ENCODE peak calls at places on chromosome 1, in four cellular contexts. V is H1, G is K562, X is GM12878. I is an unnamed sample.

GRCh38 chr1:150207278-150207971 is 28.5 kb downstream of the ANP32E start:
- DNase-seq in V (no peak), G (no peak), X (no peak), I (no peak)

GRCh38 chr1:229192031-229192430 is 78.9 kb upstream of the RAB4A start:
- DNase-seq in V (no peak), G (no peak), X (no peak), I (no peak)

GRCh38 chr1:40820251-40820797 is 36.7 kb downstream of the KCNQ4 start:
- DNase-seq in V (peak), G (peak), X (no peak), I (no peak)

GRCh38 chr1:207463021-207463420 is 8.9 kb downstream of the CR2 start:
- DNase-seq in V (no peak), G (peak), X (no peak), I (no peak)

GRCh38 chr1:221712198-221712684 is 29.6 kb downstream of the DUSP10 start:
- DNase-seq in V (no peak), G (peak), X (no peak), I (no peak)

GRCh38 chr1:32336963-32337675 is 1.1 kb upstream of the MARCKSL1 start:
- DNase-seq in V (no peak), G (peak), X (peak), I (no peak)

GRCh38 chr1:170461362-170461761 is 70.6 kb upstream of the GORAB start:
- DNase-seq in V (no peak), G (no peak), X (no peak), I (no peak)

GRCh38 chr1:58689167-58689566 is 10.7 kb downstream of the MYSM1 start:
- DNase-seq in V (no peak), G (no peak), X (no peak), I (no peak)

GRCh38 chr1:28606771-28607170 is 14.7 kb downstream of the RAB42 start:
- DNase-seq in V (no peak), G (no peak), X (no peak), I (no peak)

GRCh38 chr1:182869241-182869666 is 30.1 kb downstream of the DHX9 start:
- DNase-seq in V (peak), G (peak), X (no peak), I (no peak)

DNA sequence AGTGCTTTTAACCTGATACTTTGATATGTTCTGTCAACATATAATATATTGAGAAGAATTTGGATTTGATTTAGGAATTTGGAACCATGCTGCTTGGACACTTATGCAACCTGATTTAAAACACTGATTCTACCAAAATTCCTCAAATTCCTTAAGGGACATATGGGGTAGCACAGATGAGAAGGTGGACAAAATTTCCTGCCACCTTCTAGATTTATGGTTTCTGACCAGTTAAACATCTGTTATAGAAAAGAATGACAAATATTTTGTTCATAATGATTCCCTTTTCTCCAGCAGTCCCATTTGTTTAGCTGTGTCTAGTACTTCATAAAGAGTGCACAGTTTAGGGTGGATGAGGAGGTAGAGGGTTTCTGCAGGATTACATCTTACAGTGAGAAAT is 12.9 kb upstream of the BMP8A start:
- DNase-seq in V (no peak), G (no peak), X (no peak), I (no peak)
- TF ChIP-seq SRF in V (no peak), G (no peak), X (no peak), I (no peak)

DNA sequence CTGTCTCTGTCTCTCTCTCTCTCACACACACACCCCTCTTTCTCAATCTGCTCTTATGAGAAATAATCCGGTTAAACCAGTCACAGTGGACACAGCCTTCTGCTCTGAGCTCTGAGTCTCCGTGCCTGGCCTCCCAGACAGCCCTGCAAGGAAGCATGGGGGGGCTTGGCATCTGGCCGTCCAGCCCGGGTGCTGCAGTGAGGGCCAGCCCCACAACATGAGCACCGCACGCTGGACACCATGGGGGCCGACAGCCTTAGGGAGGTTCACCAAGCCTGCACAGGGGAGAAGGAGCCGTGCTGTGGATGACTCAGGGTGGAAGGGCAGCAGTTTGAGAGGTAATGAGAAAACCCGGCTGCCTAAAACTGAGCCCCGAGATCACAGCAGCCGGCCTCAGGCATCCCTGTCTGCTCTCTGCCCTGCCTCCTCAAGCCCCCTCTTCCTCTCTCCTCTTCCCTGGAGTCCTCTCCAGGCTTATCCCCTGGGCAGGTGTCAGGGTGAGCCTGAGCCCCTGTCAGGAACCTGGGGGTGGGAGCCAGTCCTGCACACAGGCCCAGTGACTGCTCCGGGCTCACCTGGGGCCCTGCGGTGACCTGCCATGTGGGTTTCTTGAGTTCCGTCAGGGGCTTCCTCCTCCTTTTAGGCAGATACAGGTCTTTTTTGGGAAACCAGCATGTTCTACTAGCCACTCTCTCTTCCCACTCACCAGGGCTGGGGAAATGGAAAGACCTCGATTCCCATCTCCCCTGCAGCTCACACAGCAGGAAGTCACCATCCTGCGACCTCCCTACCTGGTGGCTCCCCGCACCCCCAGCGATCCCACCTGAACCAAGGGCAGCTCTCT is 92.8 kb downstream of the ITPKB start:
- DNase-seq in V (no peak), G (no peak), X (no peak), I (no peak)
- TF ChIP-seq EGR1 in V (no peak), G (no peak), X (no peak), I (no peak)

GRCh38 chr1:155082301-155082940 is 3.8 kb downstream of the EFNA3 start:
- DNase-seq in V (peak), G (no peak), X (no peak), I (no peak)
- TF ChIP-seq SRF in V (no peak), G (no peak), X (no peak), I (no peak)

DNA sequence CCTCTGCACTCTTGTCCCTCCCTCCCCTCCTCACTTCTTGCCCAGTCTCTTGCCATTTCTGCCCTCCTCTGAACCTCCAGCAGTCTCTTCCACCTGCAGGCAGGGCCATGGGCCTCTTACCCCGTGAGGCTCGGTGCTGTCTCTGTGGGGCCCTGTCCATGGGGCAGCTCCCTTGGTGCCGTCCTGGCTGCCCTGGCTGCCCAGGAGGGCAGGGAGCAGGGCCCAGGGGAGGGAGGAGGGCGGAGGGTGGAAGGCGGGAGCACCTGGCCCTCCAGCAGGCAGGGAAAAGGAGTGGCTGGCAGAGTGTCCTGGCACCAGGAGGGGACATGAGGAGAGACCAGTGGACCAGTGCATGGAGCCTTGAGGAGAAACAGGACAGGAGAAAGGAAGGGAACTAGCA is at the start of gene RORC:
- DNase-seq in V (no peak), G (no peak), X (no peak), I (no peak)
- TF ChIP-seq EGR1 in V (no peak), G (no peak), X (no peak), I (no peak)

I was measured in HCT116.